ENCODE peak calls at places on chromosomes 1 and 21, in four cellular contexts. Z, F, T and G are unnamed samples.

GRCh38 chr21:36792505-36792967 is 93.6 kb downstream of the SIM2 start:
- DNase-seq in Z (no peak), F (no peak), T (peak; percentile 58), G (no peak)

GRCh38 chr1:230972855-230973271 is 5.8 kb downstream of the TTC13 start:
- DNase-seq in Z (no peak), F (no peak), T (peak; percentile 25), G (peak; percentile 43)

GRCh38 chr1:177287996-177288395 is 117.2 kb downstream of the BRINP2 start:
- DNase-seq in Z (no peak), F (no peak), T (peak; percentile 43), G (no peak)

GRCh38 chr1:228076796-228077430 is 5.6 kb upstream of the ARF1 start:
- DNase-seq in Z (no peak), F (no peak), T (no peak), G (no peak)

GRCh38 chr1:145730900-145731299 is 11.6 kb downstream of the CD160 start:
- DNase-seq in Z (no peak), F (no peak), T (no peak), G (no peak)

GRCh38 chr1:154221815-154222081 is 993 bp downstream of the UBAP2L start:
- DNase-seq in Z (no peak), F (peak; percentile 40), T (peak; percentile 79), G (no peak)

GRCh38 chr1:2175055-2175414 is 19.5 kb downstream of the FAAP20 start:
- DNase-seq in Z (no peak), F (no peak), T (no peak), G (no peak)

GRCh38 chr21:45484318-45484717 is 57.9 kb downstream of the SLC19A1 start:
- DNase-seq in Z (no peak), F (no peak), T (no peak), G (no peak)

GRCh38 chr21:34912022-34912933 is 136.8 kb downstream of the RUNX1 start:
- DNase-seq in Z (no peak), F (no peak), T (no peak), G (no peak)

GRCh38 chr1:201456499-201457309 is 12.3 kb downstream of the PHLDA3 start:
- DNase-seq in Z (peak; percentile 38), F (peak; percentile 62), T (peak; percentile 99), G (peak; percentile 43)

GRCh38 chr1:203493901-203494300 is at the start of gene OPTC:
- DNase-seq in Z (peak; percentile 20), F (no peak), T (no peak), G (no peak)

GRCh38 chr1:92792340-92792782 is 7.5 kb upstream of the EVI5 start:
- DNase-seq in Z (peak; percentile 50), F (peak; percentile 72), T (no peak), G (no peak)

GRCh38 chr1:54884135-54884586 is 2.8 kb downstream of the DHCR24 start:
- DNase-seq in Z (no peak), F (no peak), T (peak; percentile 59), G (no peak)

GRCh38 chr1:64933296-64934070 is 32.9 kb downstream of the JAK1 start:
- DNase-seq in Z (no peak), F (no peak), T (peak; percentile 97), G (no peak)

GRCh38 chr1:4150262-4150661 is 250.2 kb upstream of the C1orf174 start:
- DNase-seq in Z (peak; percentile 49), F (no peak), T (no peak), G (no peak)

GRCh38 chr1:39170731-39171375 is 33.6 kb upstream of the MACF1 start:
- DNase-seq in Z (peak; percentile 91), F (peak; percentile 35), T (no peak), G (no peak)

GRCh38 chr1:39173995-39174380 is 30.5 kb upstream of the MACF1 start:
- DNase-seq in Z (no peak), F (no peak), T (no peak), G (no peak)

GRCh38 chr1:39177641-39178040 is 26.9 kb upstream of the MACF1 start:
- DNase-seq in Z (no peak), F (no peak), T (no peak), G (no peak)

GRCh38 chr1:39173119-39173994 is 31.1 kb upstream of the MACF1 start:
- DNase-seq in Z (peak; percentile 66), F (no peak), T (peak; percentile 70), G (no peak)

DNA sequence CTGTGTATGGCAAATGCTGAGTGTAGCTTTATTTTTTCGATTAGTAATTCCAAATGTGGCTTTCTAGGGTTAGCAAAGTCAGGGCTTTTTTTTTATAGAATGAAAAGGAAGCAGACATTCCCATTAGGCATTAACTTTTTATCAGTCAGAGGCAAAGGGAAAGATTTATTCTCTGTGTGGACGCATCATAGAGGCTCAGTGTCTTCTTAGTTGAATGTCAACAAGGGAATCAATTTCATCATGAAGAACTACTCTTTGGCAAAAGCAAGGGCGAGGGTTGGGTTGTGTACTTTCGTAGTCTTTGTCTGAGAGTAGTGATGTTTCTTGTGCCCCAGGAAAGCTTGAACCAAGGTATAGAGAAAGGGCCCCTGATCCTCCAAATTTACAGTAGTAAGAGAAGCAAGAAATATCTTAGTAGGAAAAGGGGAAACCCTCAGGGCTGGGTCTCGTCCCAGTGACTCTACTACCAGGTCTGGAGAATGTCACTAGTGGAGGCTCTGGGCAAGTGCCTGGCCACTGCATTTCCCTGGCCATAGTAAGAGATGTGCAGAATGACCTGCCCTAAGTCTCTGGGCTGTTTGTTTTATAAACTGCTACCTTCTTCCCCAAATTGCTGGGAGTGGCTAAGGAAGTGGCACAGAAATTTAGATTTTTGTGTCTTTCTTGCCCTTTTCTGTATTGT is 30.0 kb upstream of the MACF1 start:
- DNase-seq in Z (no peak), F (no peak), T (no peak), G (no peak)
- H3K4me1 ChIP-seq in Z (peaks cover 89% of the 10 kb centered on the region), F (peaks cover 23% of the 10 kb centered on the region), T (peaks cover 32% of the 10 kb centered on the region), G (no peaks in the 10 kb centered on the region)

GRCh38 chr1:222021124-222021523 is 279.2 kb upstream of the DUSP10 start:
- DNase-seq in Z (no peak), F (no peak), T (peak; percentile 55), G (no peak)
- H3K9ac ChIP-seq in Z (no peak overlapping the region), F (no peak overlapping the region), T (no peak overlapping the region), G (no peak overlapping the region)

GRCh38 chr1:117675907-117676430 is 70.1 kb downstream of the TENT5C start:
- DNase-seq in Z (no peak), F (no peak), T (no peak), G (peak; percentile 21)

GRCh38 chr1:117676615-117677130 is 70.8 kb downstream of the TENT5C start:
- DNase-seq in Z (no peak), F (no peak), T (no peak), G (peak; percentile 19)

GRCh38 chr1:117673405-117673804 is 67.6 kb downstream of the TENT5C start:
- DNase-seq in Z (no peak), F (no peak), T (peak; percentile 86), G (peak; percentile 14)

GRCh38 chr1:117672756-117673155 is 66.9 kb downstream of the TENT5C start:
- DNase-seq in Z (no peak), F (no peak), T (no peak), G (peak; percentile 19)

DNA sequence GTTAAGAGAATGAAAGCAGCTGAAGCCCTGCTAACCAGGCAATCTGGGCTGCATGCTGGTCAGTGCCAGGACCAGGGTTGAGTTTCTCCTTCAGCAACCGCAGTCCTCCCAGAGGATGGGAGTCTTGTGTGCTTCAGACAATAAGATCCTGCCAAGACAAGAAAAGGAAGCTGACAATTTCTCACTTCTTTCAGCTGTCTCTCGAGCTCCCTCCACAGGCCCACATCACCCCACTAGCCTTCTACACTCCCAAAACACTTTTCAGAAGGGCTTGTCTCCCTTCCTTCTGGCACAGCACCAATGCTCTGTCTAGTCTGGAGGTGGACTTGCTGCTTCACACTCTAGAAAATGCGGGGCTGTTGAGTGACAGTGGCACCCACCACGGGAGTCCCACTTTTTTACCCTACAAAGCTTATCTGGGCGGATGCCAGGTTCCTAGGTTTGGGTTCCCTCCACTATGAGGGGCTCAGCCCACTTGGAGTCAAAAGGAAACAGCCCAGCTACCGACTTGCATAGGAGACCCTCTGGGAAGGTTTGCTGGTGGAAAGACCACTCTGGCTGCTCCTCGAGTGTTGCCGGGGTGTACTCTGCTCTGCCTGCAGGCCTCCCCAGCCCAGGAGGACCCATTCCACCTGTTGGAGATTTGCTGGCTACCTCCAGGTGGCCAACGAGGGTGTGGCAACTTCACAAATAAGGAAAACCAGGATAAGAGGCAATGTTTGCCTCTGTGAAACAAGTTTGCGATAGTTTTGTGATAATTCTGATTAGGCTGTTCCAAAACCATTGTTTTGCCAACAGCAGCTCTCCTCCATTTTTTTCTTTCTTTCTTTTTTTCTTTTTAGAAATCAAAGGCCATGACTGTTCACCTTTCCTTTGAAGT is 68.9 kb downstream of the TENT5C start:
- DNase-seq in Z (no peak), F (peak; percentile 81), T (peak; percentile 31), G (peak; percentile 69)
- TF ChIP-seq CTCF in Z (peak; percentile 11), F (peak; percentile 93), T (no peak), G (no peak)

GRCh38 chr1:7953850-7954609 is 7.5 kb upstream of the PARK7 start:
- DNase-seq in Z (no peak), F (peak; percentile 98), T (peak; percentile 88), G (peak; percentile 97)
- H3K4me1 ChIP-seq in Z (no peaks in the 10 kb centered on the region), F (peaks cover 9% of the 10 kb centered on the region), T (peaks cover 3% of the 10 kb centered on the region), G (peaks cover 4% of the 10 kb centered on the region)

DNA sequence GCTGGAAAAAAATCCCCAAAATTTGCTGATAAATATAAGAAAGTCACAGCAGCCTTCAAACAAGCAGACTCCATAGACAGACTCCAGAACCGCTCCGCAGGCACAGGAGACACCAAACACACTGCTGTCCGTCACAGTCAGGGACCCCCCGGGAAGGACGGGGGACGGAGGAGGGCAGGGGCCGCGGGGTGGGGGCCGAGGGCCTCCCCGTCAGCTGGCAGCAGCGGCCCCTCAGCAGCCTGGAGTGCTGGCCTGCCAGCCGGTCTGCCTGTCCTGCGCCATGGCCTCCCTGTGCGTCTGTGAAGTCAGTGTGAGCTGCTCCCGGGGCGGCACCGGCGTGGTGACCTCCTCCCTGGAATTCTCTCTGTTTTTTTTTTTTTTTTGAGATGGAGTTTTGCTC is 10.1 kb upstream of the C1orf159 start:
- DNase-seq in Z (no peak), F (no peak), T (no peak), G (peak; percentile 51)
- H3K9ac ChIP-seq in Z (no peak overlapping the region), F (no peak overlapping the region), T (no peak overlapping the region), G (peak overlapping the region; percentile 79)

GRCh38 chr21:26912466-26912865 is 54.4 kb downstream of the ADAMTS5 start:
- DNase-seq in Z (no peak), F (no peak), T (no peak), G (no peak)

GRCh38 chr21:26909972-26910371 is 56.9 kb downstream of the ADAMTS5 start:
- DNase-seq in Z (peak; percentile 79), F (no peak), T (no peak), G (no peak)
- TF ChIP-seq CTCF in Z (peak; percentile 58), F (no peak), T (no peak), G (no peak)

GRCh38 chr21:42931560-42932235 is 6.3 kb upstream of the ERVH48-1 start:
- DNase-seq in Z (no peak), F (no peak), T (no peak), G (no peak)
- H3K4me1 ChIP-seq in Z (no peaks in the 10 kb centered on the region), F (peaks cover 18% of the 10 kb centered on the region), T (no peaks in the 10 kb centered on the region), G (no peaks in the 10 kb centered on the region)